ENCODE peak calls at places on chromosome 14, in five cellular contexts. A is ovary, T is transverse colon, J is heart left ventricle, U is IMR-90. H is an unnamed sample. For H3K9me3 and H3K27me3, the result is how much of the 10 kb centered on the place peaks cover.

GRCh38 chr14:51395361-51395849 is 155.4 kb downstream of the TMX1 start:
- DNase-seq in A (peak), T (peak), J (peak), U (peak), H (no peak)

GRCh38 chr14:85572845-85573244 is 42.9 kb downstream of the FLRT2 start:
- DNase-seq in A (no peak), T (no peak), J (no peak), U (peak), H (no peak)

GRCh38 chr14:100660498-100661339 is 66.0 kb upstream of the DLK1 start:
- DNase-seq in A (no peak), T (no peak), J (no peak), U (peak), H (no peak)

GRCh38 chr14:72665259-72665658 is 228.6 kb downstream of the DPF3 start:
- DNase-seq in A (no peak), T (no peak), J (no peak), U (peak), H (no peak)

GRCh38 chr14:98345186-98345585 is 926.8 kb downstream of the BCL11B start:
- DNase-seq in A (no peak), T (no peak), J (no peak), U (no peak), H (no peak)

GRCh38 chr14:93430319-93430801 is 379 bp upstream of the UNC79 start:
- DNase-seq in A (no peak), T (no peak), J (no peak), U (no peak), H (no peak)

GRCh38 chr14:91996951-91997371 is 42.9 kb downstream of the TRIP11 start:
- DNase-seq in A (no peak), T (no peak), J (no peak), U (peak), H (no peak)

GRCh38 chr14:74085047-74085637 is 386 bp downstream of the LIN52 start:
- DNase-seq in A (peak), T (no peak), J (no peak), U (peak), H (no peak)

GRCh38 chr14:50542941-50543418 is 10.6 kb upstream of the MAP4K5 start:
- DNase-seq in A (no peak), T (peak), J (no peak), U (peak), H (no peak)

GRCh38 chr14:25431211-25432076 is 381.5 kb upstream of the STXBP6 start:
- DNase-seq in A (no peak), T (peak), J (no peak), U (no peak), H (no peak)

GRCh38 chr14:65940056-65940735 is 527.7 kb downstream of the FUT8 start:
- DNase-seq in A (no peak), T (no peak), J (no peak), U (no peak), H (no peak)

GRCh38 chr14:21990116-21990515 is 316.5 kb upstream of the OR4E1 start:
- DNase-seq in A (no peak), T (no peak), J (no peak), U (no peak), H (no peak)

GRCh38 chr14:65465584-65465983 is 53.1 kb downstream of the FUT8 start:
- DNase-seq in A (no peak), T (no peak), J (no peak), U (no peak), H (no peak)

GRCh38 chr14:104195854-104196253 is 57.5 kb downstream of the KIF26A start:
- DNase-seq in A (no peak), T (no peak), J (no peak), U (no peak), H (no peak)

GRCh38 chr14:83535396-83535906 is 1994.5 kb upstream of the FLRT2 start:
- DNase-seq in A (no peak), T (no peak), J (no peak), U (no peak), H (no peak)

GRCh38 chr14:45426685-45427282 is 173.8 kb upstream of the MIS18BP1 start:
- DNase-seq in A (no peak), T (no peak), J (no peak), U (peak), H (no peak)

GRCh38 chr14:71399057-71399487 is 491.8 kb downstream of the PCNX1 start:
- DNase-seq in A (no peak), T (no peak), J (no peak), U (peak), H (no peak)

GRCh38 chr14:99333841-99334240 is 61.8 kb upstream of the BCL11B start:
- DNase-seq in A (no peak), T (no peak), J (no peak), U (no peak), H (no peak)

DNA sequence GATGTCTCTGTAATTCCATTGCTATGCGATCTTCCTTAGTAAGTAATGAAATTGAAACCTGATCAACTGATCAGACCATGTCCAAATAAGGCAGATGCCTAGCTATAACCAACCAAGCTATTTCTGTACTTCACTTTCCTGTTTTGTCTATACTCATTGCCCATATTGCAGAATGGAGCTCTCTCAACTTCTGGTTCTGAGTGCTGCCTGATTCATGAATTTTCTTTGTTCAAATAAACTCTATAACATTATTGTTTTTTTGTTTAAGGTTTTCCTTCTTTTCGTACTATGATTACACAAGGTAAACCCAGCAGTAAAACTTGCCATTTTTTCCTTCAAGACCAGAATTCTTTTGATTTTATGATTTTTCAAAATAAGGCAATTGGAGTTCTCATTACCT is 16.3 kb downstream of the COX16 start:
- DNase-seq in A (no peak), T (no peak), J (no peak), U (no peak), H (no peak)
- H3K9me3 ChIP-seq in A (under half), T (under half), J (under half), U (under half), H (under half)

DNA sequence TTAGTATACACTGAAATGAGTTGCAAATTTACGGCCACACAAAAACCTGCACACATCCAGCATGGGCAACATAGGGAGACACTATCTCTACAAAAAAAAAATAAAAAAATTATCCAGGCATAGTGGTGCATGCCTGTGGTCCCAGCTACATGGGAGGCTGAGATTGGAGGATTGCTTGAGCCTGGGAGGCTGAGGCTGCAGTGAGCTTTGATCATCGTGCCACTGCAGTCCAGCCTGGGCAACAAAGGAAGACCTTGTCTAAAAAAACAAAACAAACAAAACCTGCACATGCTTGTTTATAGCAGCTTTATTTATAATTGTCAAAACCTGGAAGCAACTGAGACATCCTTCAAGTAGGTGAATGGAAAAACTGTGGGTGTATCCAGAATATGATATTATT is 4.9 kb upstream of the TOMM20L start:
- DNase-seq in A (no peak), T (no peak), J (no peak), U (no peak), H (no peak)
- H3K27me3 ChIP-seq in A (under half), T (under half), J (under half), U (under half), H (under half)

GRCh38 chr14:56815301-56815700 is 5.0 kb upstream of the OTX2 start:
- DNase-seq in A (no peak), T (no peak), J (no peak), U (no peak), H (no peak)

GRCh38 chr14:56814468-56815074 is 4.3 kb upstream of the OTX2 start:
- DNase-seq in A (no peak), T (no peak), J (no peak), U (no peak), H (no peak)

GRCh38 chr14:56816575-56817391 is 6.5 kb upstream of the OTX2 start:
- DNase-seq in A (no peak), T (no peak), J (no peak), U (no peak), H (no peak)

GRCh38 chr14:56821177-56821576 is 10.9 kb upstream of the OTX2 start:
- DNase-seq in A (no peak), T (no peak), J (no peak), U (no peak), H (no peak)

DNA sequence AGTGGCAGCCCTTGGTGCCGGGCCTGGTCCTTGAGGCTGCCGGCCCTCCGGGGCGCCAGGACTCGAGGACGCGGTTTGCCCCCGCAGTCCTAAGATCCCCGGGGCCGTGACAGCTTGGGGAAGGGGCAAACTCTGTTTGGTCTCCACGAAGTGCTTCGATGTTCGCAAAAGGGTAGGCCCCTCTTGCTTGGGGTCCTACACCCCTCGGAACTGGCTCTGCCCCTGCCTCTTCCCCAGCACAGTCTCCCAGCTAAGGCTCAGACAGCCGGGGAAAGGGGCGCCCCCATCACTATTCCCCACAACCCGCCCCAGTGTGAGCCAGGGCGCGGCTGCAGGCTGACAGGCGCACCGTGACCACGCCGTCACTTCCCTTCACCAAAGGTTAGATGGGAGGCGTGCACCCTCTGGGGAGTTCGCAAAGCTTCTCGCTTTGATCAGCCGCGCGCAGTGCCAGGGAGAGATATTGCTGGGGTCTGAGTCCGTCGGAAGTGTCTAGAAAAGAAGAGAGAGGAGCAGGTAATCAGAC is 7.2 kb upstream of the OTX2 start:
- DNase-seq in A (no peak), T (no peak), J (no peak), U (no peak), H (no peak)
- TF ChIP-seq POLR2A in A (no peak), T (no peak), J (no peak), U (no peak), H (no peak)

GRCh38 chr14:106551265-106551664 is 1024.9 kb downstream of the TMEM121 start:
- DNase-seq in A (no peak), T (no peak), J (no peak), U (no peak), H (no peak)

GRCh38 chr14:106549064-106549463 is 1022.7 kb downstream of the TMEM121 start:
- DNase-seq in A (no peak), T (no peak), J (no peak), U (no peak), H (no peak)

DNA sequence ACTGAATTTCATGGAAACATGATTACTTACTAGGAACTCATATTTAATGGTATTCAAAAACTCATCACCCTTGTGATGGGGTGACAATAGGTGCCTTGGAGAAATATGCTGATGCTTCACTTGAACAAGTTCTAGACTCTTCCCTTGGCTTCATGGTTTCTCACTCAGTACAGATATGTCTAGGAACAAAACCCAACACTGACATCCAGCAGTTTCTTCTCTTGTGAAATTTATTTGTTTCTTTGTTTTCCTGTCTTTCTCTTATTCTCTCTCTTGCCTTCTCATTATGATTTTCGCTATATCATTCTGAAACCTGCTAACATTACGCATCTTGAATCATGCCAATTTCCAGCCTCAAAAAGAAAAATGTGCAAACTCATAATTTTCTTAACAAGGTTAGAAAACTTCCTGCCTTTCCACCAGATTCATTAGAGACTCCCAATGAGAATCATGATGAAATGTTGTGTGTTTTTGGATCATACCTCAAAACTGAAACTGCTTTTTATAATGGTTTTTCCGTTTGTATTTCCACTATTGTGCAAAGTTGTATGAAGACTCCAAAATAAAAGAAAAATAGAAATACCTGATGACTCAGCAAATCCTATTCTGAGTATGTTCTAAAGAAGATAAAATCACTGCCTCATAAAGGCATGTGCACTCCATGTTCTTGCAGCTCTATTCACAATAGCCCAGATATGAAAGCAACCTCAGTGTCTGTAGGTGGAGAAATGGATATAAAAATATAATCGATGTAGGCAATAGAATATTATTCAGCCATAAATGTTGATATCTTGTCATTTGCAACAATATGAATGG is 1021.6 kb downstream of the TMEM121 start:
- DNase-seq in A (no peak), T (no peak), J (no peak), U (no peak), H (no peak)
- H3K9me3 ChIP-seq in A (under half), T (under half), J (under half), U (under half), H (under half)

GRCh38 chr14:94771906-94772468 is 2.1 kb upstream of the GSC start:
- DNase-seq in A (no peak), T (no peak), J (no peak), U (no peak), H (no peak)
- H3K27me3 ChIP-seq in A (under half), T (half or more), J (half or more), U (half or more), H (half or more)

DNA sequence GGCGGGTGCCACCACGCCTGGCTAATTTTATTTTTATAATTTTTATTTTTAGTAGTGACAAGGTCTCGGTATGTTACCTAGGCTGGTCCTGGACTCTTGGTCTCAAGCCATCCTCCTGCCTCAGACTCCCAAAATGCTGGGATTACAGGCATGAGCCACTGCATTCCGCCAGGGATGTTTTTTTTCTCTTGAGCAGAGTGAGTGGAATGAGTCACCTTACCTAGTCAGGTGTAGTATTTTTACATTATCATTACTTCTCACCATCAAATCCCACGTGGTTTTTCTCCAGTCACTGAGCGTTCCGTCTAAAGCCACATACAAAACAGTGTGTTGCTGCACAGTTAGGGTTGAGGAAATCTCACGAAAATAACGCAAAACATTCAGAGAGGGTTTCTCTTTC is 870 bp upstream of the TBPL2 start:
- DNase-seq in A (no peak), T (no peak), J (no peak), U (no peak), H (no peak)
- TF ChIP-seq POLR2A in A (no peak), T (no peak), J (no peak), U (no peak), H (no peak)

GRCh38 chr14:19800282-19801117 is 3.1 kb upstream of the OR4N2 start:
- DNase-seq in A (no peak), T (no peak), J (no peak), U (no peak), H (no peak)
- H3K9me3 ChIP-seq in A (under half), T (under half), J (under half), U (under half), H (under half)

GRCh38 chr14:76098916-76099675 is 52.6 kb upstream of the GPATCH2L start:
- DNase-seq in A (no peak), T (no peak), J (no peak), U (no peak), H (no peak)

GRCh38 chr14:76098047-76098446 is 53.7 kb upstream of the GPATCH2L start:
- DNase-seq in A (no peak), T (no peak), J (no peak), U (no peak), H (no peak)

GRCh38 chr14:76101384-76101783 is 50.3 kb upstream of the GPATCH2L start:
- DNase-seq in A (no peak), T (no peak), J (no peak), U (peak), H (no peak)

GRCh38 chr14:76091036-76091435 is 60.7 kb upstream of the GPATCH2L start:
- DNase-seq in A (no peak), T (no peak), J (peak), U (no peak), H (no peak)

GRCh38 chr14:76096257-76096656 is 55.5 kb upstream of the GPATCH2L start:
- DNase-seq in A (no peak), T (no peak), J (no peak), U (no peak), H (no peak)
- H3K27me3 ChIP-seq in A (under half), T (under half), J (under half), U (under half), H (under half)

H was measured in esophagus squamous epithelium.